ENCODE peak calls at places on chromosome 12, in five cellular contexts. Y is H1, Z is mesendoderm, S is neuronal stem cell, L is IMR-90. W is an unnamed sample.
A peak's percentile ranks its signal among the peaks of the same experiment; 100 is the strongest.

GRCh38 chr12:92784795-92785562 is 82.2 kb downstream of the PLEKHG7 start:
- DNase-seq in S (peak; percentile 48), L (peak; percentile 79), Z (peak; percentile 89), Y (peak; percentile 19), W (peak; percentile 93)

GRCh38 chr12:3535431-3535841 is 44.4 kb downstream of the PRMT8 start:
- DNase-seq in S (no peak), Y (no peak), Z (no peak), L (no peak), W (no peak)

GRCh38 chr12:26906704-26907103 is 31.1 kb downstream of the INTS13 start:
- DNase-seq in L (no peak), Z (no peak), S (no peak), Y (no peak), W (no peak)

GRCh38 chr12:123282111-123282510 is 10.5 kb upstream of the CDK2AP1 start:
- DNase-seq in Y (no peak), Z (no peak), L (no peak), S (no peak), W (no peak)

GRCh38 chr12:59744564-59744963 is 148.7 kb downstream of the SLC16A7 start:
- DNase-seq in L (no peak), Z (no peak), S (no peak), Y (no peak), W (no peak)

GRCh38 chr12:31018106-31018890 is 55.4 kb upstream of the DDX11 start:
- DNase-seq in S (no peak), L (no peak), Y (no peak), Z (no peak), W (no peak)

GRCh38 chr12:65900912-65901672 is 76.8 kb downstream of the HMGA2 start:
- DNase-seq in Z (no peak), L (no peak), S (no peak), Y (no peak), W (no peak)

GRCh38 chr12:48816148-48816854 is 2.0 kb upstream of the CACNB3 start:
- DNase-seq in Z (no peak), Y (no peak), L (no peak), S (no peak), W (no peak)

GRCh38 chr12:104859144-104859543 is 98.9 kb downstream of the SLC41A2 start:
- DNase-seq in Y (no peak), Z (no peak), S (no peak), L (peak; percentile 61), W (no peak)

GRCh38 chr12:83161451-83161850 is 474.7 kb downstream of the TMTC2 start:
- DNase-seq in Z (no peak), Y (no peak), L (peak; percentile 4), S (no peak), W (no peak)

GRCh38 chr12:122855985-122856831 is 21.0 kb downstream of the HIP1R start:
- DNase-seq in Z (no peak), Y (no peak), L (no peak), S (no peak), W (no peak)

GRCh38 chr12:116922194-116922897 is 11.6 kb downstream of the FBXW8 start:
- DNase-seq in L (peak; percentile 19), Z (no peak), Y (no peak), S (no peak), W (no peak)

GRCh38 chr12:65269603-65270002 is 8.9 kb upstream of the MSRB3 start:
- DNase-seq in Z (no peak), S (no peak), L (no peak), Y (no peak), W (peak; percentile 33)

GRCh38 chr12:106246891-106247730 is 709 bp downstream of the CKAP4 start:
- DNase-seq in S (peak; percentile 59), Y (no peak), Z (peak; percentile 59), L (peak; percentile 61), W (peak; percentile 72)

GRCh38 chr12:2637371-2637770 is 157.4 kb upstream of the FKBP4 start:
- DNase-seq in L (no peak), Z (no peak), Y (no peak), S (no peak), W (no peak)

GRCh38 chr12:111788178-111788654 is 21.5 kb downstream of the ALDH2 start:
- DNase-seq in Z (no peak), Y (no peak), L (peak; percentile 55), S (no peak), W (peak; percentile 40)

DNA sequence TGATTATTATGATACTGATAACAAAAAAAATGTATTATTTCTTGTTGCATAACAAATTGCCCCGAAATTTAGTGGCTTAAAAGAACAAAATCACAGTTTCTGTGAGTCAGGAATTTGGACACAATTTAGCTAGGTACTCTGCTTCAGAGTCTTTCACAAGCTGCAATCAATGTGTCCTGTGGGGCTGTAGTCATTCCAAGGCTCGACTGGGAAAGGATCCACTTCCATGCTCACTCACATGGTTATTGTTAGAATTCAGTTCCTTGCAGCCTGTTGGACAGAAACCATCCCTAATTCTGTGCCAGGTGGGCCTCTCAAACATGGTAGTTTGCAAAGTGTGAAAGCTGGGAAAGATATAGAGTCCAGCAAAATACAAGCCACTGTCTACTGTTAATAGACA is 59.7 kb upstream of the ARID2 start:
- DNase-seq in S (no peak), Z (no peak), Y (no peak), L (no peak), W (no peak)
- H3K4me3 ChIP-seq in S (no peak overlapping the region), Z (no peak overlapping the region), Y (no peak overlapping the region), L (no peak overlapping the region), W (no peak overlapping the region)

GRCh38 chr12:120132863-120133385 is 16.4 kb upstream of the RAB35 start:
- DNase-seq in Y (no peak), Z (no peak), L (no peak), S (no peak), W (no peak)

GRCh38 chr12:120134307-120134980 is 17.9 kb upstream of the RAB35 start:
- DNase-seq in S (no peak), L (no peak), Y (no peak), Z (no peak), W (no peak)

GRCh38 chr12:120138366-120138765 is 21.8 kb upstream of the RAB35 start:
- DNase-seq in Y (no peak), L (no peak), S (no peak), Z (no peak), W (no peak)

GRCh38 chr12:120137833-120138232 is 21.3 kb upstream of the RAB35 start:
- DNase-seq in L (no peak), S (no peak), Z (no peak), Y (no peak), W (no peak)

DNA sequence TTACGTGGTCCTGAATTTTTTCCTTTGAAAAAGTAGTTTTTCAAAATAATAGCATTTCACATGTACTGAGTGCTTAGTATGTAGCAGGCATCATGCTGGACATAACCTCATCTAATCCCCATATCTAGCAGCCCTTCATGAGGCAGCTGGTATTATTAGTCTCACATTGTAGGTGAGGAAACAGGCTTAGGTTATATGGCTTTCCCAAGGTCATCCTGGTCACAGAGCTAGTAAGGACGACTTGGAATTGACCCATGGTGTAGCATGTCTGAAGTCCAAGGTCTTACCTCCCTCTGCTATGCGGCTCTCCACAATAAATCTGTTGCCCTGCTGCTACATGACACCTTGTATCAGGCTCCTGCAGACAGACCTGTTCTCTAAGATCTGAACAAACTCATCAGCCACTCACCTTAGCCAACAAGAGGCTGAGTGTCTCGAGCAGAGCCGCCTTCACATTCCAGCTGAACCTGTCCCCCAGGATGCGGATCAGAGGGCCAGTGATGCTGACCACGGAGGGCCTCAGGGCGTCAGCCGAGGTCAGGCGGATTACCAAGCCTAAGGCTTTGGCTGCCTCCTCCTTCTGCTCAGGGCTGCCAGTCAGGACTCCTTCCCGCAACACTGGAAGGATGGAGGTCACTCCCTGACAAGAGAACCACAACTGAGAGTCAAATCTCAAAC is 19.7 kb upstream of the RAB35 start:
- DNase-seq in Z (no peak), Y (no peak), S (no peak), L (no peak), W (peak; percentile 10)
- H3K79me1 ChIP-seq in Z (no peaks in the 10 kb centered on the region), Y (no peaks in the 10 kb centered on the region), S (peaks cover 6% of the 10 kb centered on the region), L (peaks cover 23% of the 10 kb centered on the region), W (no peaks in the 10 kb centered on the region)

DNA sequence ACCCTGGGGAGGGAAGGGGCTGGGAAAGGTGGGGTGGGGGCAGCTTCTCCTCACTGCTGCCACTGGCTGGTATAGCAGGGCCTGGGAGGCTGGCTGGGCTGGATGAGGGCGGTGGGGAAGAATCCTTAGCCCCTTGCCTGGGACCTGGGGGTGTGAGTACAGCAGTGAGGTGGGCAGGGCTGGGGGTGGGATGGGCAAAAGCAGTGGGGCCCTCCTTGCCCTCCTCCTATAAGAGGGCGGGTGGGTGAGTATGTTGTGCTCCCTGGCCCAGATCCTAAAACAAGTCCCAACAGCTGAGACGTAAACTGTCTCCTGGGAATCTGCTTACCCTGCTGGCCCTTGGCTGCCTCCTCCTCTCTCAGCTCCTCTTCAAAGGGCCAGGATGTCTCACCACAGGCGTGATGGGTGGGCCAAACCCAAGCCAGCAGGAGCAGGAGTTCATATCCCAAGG is 2.2 kb downstream of the NCKAP5L start:
- DNase-seq in S (no peak), Z (no peak), Y (no peak), L (peak; percentile 53), W (peak; percentile 79)
- H3K4me3 ChIP-seq in S (no peak overlapping the region), Z (no peak overlapping the region), Y (peak overlapping the region; percentile 77), L (no peak overlapping the region), W (no peak overlapping the region)

GRCh38 chr12:132522586-132523380 is 32.8 kb downstream of the FBRSL1 start:
- DNase-seq in L (no peak), Y (no peak), Z (no peak), S (no peak), W (peak; percentile 15)

GRCh38 chr12:132525011-132525832 is 35.3 kb downstream of the FBRSL1 start:
- DNase-seq in Z (no peak), S (no peak), L (no peak), Y (no peak), W (no peak)

GRCh38 chr12:132525833-132526455 is 36.0 kb downstream of the FBRSL1 start:
- DNase-seq in Z (no peak), S (no peak), Y (no peak), L (no peak), W (no peak)

GRCh38 chr12:132523576-132524331 is 33.8 kb downstream of the FBRSL1 start:
- DNase-seq in L (peak; percentile 24), Z (peak; percentile 50), S (peak; percentile 45), Y (no peak), W (no peak)

DNA sequence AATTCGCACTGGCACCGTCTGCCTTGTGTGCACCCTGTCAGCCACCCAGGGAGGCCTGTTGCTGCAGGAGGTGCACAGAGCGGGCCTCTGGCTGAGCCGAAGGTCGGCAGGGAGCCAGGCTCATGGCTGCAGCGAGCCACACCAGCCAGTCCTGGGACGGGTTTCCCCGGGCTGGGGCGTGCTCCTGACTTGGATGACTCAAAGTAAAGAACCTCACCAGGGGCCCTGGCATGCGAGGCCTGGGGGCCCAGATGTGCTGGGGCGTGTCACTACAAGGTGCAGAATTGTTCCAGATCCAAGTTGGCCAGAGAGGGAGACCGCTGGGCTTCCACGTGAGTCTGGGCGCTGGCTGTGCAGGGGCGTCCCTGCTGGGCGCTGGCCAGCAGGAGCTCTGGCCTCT is 34.5 kb downstream of the FBRSL1 start:
- DNase-seq in S (no peak), Z (no peak), Y (no peak), L (peak; percentile 43), W (no peak)
- H3K79me1 ChIP-seq in S (peaks cover 10% of the 10 kb centered on the region), Z (no peaks in the 10 kb centered on the region), Y (no peaks in the 10 kb centered on the region), L (peaks cover 1% of the 10 kb centered on the region), W (no peaks in the 10 kb centered on the region)

W was measured in trophoblast cell.